ENCODE peak calls at places on chromosomes 12 and 14, in seven cellular contexts. W, V, F, C, Z, A and B are unnamed samples.

GRCh38 chr12:10214131-10214876 is 1.6 kb downstream of the GABARAPL1 start:
- DNase-seq in F (no peak), C (no peak), Z (no peak), V (peak), W (peak), A (no peak), B (peak)

GRCh38 chr14:75794615-75795038 is 133.6 kb downstream of the TTLL5 start:
- DNase-seq in C (no peak), F (no peak), Z (no peak), A (no peak), W (peak), V (peak), B (peak)

GRCh38 chr14:96263347-96264199 is 7.6 kb downstream of the BDKRB1 start:
- DNase-seq in W (peak), A (no peak), C (peak), Z (no peak), V (peak), F (peak), B (no peak)

GRCh38 chr14:86574026-86574777 is 1044.3 kb downstream of the FLRT2 start:
- DNase-seq in A (no peak), W (peak), V (no peak), Z (no peak), F (no peak), C (no peak), B (peak)

GRCh38 chr14:40417777-40418401 is 985.7 kb upstream of the FBXO33 start:
- DNase-seq in A (no peak), C (no peak), V (no peak), W (no peak), F (peak), Z (peak), B (peak)

GRCh38 chr14:100975668-100976067 is 72.1 kb upstream of the RTL1 start:
- DNase-seq in W (peak), A (no peak), C (no peak), F (no peak), Z (no peak), V (no peak), B (no peak)

GRCh38 chr14:99929601-99930000 is 135.6 kb upstream of the EVL start:
- DNase-seq in C (no peak), W (no peak), V (no peak), A (no peak), Z (no peak), F (no peak), B (no peak)

GRCh38 chr14:95098984-95099599 is 58.2 kb downstream of the DICER1 start:
- DNase-seq in C (peak), F (peak), W (peak), Z (peak), A (peak), V (peak), B (peak)

GRCh38 chr12:104994301-104994700 is 8.2 kb downstream of the NOPCHAP1 start:
- DNase-seq in V (no peak), C (no peak), W (no peak), A (no peak), F (no peak), Z (no peak), B (no peak)

GRCh38 chr12:1916396-1917171 is 1.9 kb downstream of the CACNA2D4 start:
- DNase-seq in A (peak), V (no peak), Z (no peak), W (no peak), F (no peak), C (no peak), B (peak)

GRCh38 chr14:68703093-68703492 is 89.8 kb downstream of the ZFP36L1 start:
- DNase-seq in A (no peak), Z (peak), F (no peak), W (peak), C (no peak), V (peak), B (no peak)

GRCh38 chr12:56413392-56413791 is 35.8 kb downstream of the TIMELESS start:
- DNase-seq in F (no peak), Z (peak), V (no peak), C (peak), W (no peak), A (no peak), B (no peak)

GRCh38 chr12:47078086-47078395 is 1.4 kb upstream of the PCED1B start:
- DNase-seq in F (no peak), C (no peak), A (no peak), V (no peak), Z (no peak), W (no peak), B (no peak)
- H3K4me3 ChIP-seq in F (no peak), C (no peak), A (peak), V (peak), Z (no peak), W (peak), B (no peak)

DNA sequence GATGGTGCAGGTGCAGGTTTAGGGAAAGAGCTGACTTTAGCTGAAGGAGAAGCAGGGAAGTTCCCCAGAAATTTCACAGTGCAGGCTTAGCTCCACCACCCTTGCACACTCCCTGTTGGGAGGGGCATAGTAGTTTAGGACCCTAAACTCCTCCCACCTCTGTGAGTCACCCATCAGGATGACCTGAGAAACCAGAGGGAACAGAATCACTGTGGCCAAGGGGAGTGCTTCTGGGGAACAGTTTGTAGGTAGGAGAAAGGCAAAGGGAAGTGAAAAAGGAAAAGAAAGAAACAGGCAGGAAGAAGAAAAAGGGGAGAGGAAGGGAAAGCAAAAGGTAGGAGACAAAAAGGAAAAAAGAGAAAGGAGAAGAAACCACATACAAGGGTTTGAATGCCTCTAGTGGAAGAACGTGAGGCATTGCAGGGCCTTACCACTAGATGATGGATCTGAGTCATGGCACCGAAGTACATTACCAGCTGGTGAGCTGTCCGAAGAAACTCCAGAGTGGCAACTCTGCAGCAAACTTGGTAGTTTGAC is 404.2 kb downstream of the SLC6A15 start:
- DNase-seq in F (no peak), C (no peak), Z (peak), A (no peak), W (peak), V (peak), B (peak)
- TF ChIP-seq CTCF in F (no peak), C (no peak), Z (no peak), A (no peak), W (peak), V (peak), B (peak)

DNA sequence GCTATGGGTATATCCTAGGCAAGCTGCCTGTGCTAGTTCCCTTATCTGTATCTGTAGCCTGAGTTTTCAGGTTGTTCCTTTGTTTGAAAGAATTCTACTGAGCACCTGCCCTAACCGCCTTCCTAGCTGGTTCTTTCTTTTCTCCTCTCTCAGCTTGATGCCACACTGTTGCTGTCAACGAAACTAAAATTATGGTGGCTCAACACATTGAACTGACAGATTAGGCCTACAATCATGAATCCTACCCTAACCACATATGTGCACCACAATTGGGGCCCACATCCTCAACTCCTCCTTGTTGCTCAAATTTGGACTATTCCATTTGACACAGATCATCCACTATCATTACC is 36.2 kb upstream of the RESF1 start:
- DNase-seq in F (peak), V (no peak), W (no peak), C (no peak), A (no peak), Z (no peak), B (no peak)
- H3K4me3 ChIP-seq in F (no peak), V (no peak), W (no peak), C (no peak), A (no peak), Z (no peak), B (no peak)

GRCh38 chr12:127386723-127387122 is 880.2 kb upstream of the TMEM132C start:
- DNase-seq in F (no peak), Z (no peak), W (no peak), C (no peak), V (no peak), A (no peak), B (no peak)
- TF ChIP-seq CTCF in F (no peak), Z (no peak), W (no peak), C (no peak), V (no peak), A (no peak), B (no peak)

GRCh38 chr12:106736051-106736957 is 38.2 kb upstream of the RIC8B start:
- DNase-seq in W (no peak), A (no peak), F (peak), Z (no peak), C (no peak), V (no peak), B (no peak)
- H3K4me3 ChIP-seq in W (no peak), A (no peak), F (no peak), Z (no peak), C (no peak), V (no peak), B (no peak)

GRCh38 chr12:132392389-132393244 is 63.2 kb upstream of the GALNT9 start:
- DNase-seq in Z (no peak), F (no peak), W (no peak), A (no peak), C (no peak), V (no peak), B (no peak)
- TF ChIP-seq CTCF in Z (no peak), F (no peak), W (no peak), A (no peak), C (no peak), V (no peak), B (no peak)

DNA sequence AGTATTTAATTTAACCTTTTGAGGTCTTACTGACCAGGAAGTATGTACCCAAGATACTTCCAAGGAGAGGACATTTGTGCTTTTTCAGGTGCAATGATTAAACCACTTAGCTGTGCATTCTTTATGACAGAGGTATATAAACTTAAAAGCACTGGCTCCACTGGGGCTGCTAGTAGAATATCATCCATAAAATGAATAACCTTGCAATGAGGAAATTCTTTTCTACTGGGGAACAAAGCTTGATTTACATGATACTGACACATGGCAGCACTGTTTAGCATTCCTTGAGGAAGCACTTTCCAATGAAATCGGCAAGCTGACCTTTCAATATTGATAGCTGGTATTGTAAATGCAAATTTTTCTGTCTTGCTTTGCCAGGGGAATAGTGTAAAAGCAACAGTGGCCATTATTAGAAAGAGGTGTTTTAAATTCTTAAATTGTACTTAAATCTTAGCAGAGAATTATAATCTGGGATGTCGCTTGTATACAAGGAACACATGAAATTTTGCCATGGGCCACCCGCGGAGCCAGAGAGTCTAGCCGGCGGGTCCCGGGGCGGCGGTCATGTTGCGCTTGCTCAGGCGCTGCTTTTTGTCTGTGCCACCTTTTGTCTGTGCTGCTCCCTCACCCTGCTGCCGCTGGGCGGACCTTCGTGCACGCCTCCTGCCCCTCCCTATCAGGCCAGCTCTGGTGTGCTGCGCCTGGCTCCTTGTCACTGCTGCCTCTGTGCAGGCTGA is 20.9 kb upstream of the BLTP3B start:
- DNase-seq in W (peak), A (peak), F (no peak), Z (peak), V (peak), C (peak), B (peak)
- H3K4me3 ChIP-seq in W (no peak), A (peak), F (no peak), Z (no peak), V (peak), C (peak), B (peak)

GRCh38 chr12:27012982-27013255 is 1.3 kb downstream of the TM7SF3 start:
- DNase-seq in A (no peak), W (no peak), V (no peak), C (no peak), F (no peak), Z (no peak), B (no peak)

GRCh38 chr12:27008070-27008469 is 6.1 kb downstream of the TM7SF3 start:
- DNase-seq in V (no peak), A (no peak), Z (no peak), C (no peak), W (no peak), F (peak), B (no peak)

GRCh38 chr12:27012239-27012981 is 1.8 kb downstream of the TM7SF3 start:
- DNase-seq in C (peak), Z (peak), F (no peak), A (no peak), W (no peak), V (no peak), B (no peak)

GRCh38 chr12:27006797-27007467 is 7.3 kb downstream of the TM7SF3 start:
- DNase-seq in V (no peak), F (no peak), C (no peak), Z (no peak), A (no peak), W (no peak), B (no peak)

GRCh38 chr12:27009926-27010325 is 4.3 kb downstream of the TM7SF3 start:
- DNase-seq in C (no peak), Z (no peak), A (no peak), V (no peak), W (no peak), F (peak), B (no peak)
- TF ChIP-seq CTCF in C (no peak), Z (no peak), A (no peak), V (no peak), W (no peak), F (peak), B (no peak)